ENCODE peak calls at places on chromosomes 11 and 22, in seven cellular contexts. S is H9, G is neuronal stem cell, D is IMR-90, I is trophoblast cell, Q is mesendoderm, H is mesenchymal stem cell. R is an unnamed sample.

GRCh38 chr22:39634530-39635399 is 64.2 kb downstream of the CACNA1I start:
- DNase-seq in S (no peak), G (no peak), D (peak), I (no peak), Q (peak), H (peak), R (no peak)

GRCh38 chr11:73141309-73142127 is 600 bp downstream of the FCHSD2 start:
- DNase-seq in S (peak), G (peak), D (peak), I (peak), Q (peak), H (peak), R (no peak)

GRCh38 chr11:7882860-7883259 is 48.2 kb downstream of the OR10A6 start:
- DNase-seq in S (no peak), G (no peak), D (peak), I (no peak), Q (no peak), H (no peak), R (no peak)

GRCh38 chr22:22037740-22038139 is 55.2 kb upstream of the TOP3B start:
- DNase-seq in S (no peak), G (peak), D (peak), I (no peak), Q (no peak), H (peak), R (no peak)

GRCh38 chr11:121591405-121592033 is 138.8 kb upstream of the SORL1-AS1 start:
- DNase-seq in S (peak), G (peak), D (peak), I (peak), Q (peak), H (peak), R (peak)

GRCh38 chr11:69909561-69910518 is 90.6 kb upstream of the FGF3 start:
- DNase-seq in S (no peak), G (no peak), D (no peak), I (no peak), Q (no peak), H (no peak), R (peak)

GRCh38 chr11:116421529-116422185 is 351.1 kb downstream of the BUD13 start:
- DNase-seq in S (no peak), G (no peak), D (no peak), I (no peak), Q (peak), H (no peak), R (no peak)

GRCh38 chr22:19892249-19892879 is 37.7 kb upstream of the GNB1L start:
- DNase-seq in S (no peak), G (no peak), D (peak), I (no peak), Q (no peak), H (peak), R (no peak)

GRCh38 chr11:93054881-93055280 is 85.4 kb downstream of the MTNR1B start:
- DNase-seq in S (no peak), G (no peak), D (peak), I (peak), Q (no peak), H (peak), R (no peak)

GRCh38 chr11:46918087-46918751 is at the start of gene LRP4:
- DNase-seq in S (peak), G (no peak), D (no peak), I (no peak), Q (peak), H (peak), R (no peak)

GRCh38 chr11:9015677-9016076 is 11.9 kb upstream of the NRIP3 start:
- DNase-seq in S (peak), G (peak), D (peak), I (peak), Q (peak), H (peak), R (peak)

GRCh38 chr22:17802822-17803221 is 28.6 kb upstream of the BID start:
- DNase-seq in S (no peak), G (no peak), D (peak), I (no peak), Q (no peak), H (no peak), R (no peak)

GRCh38 chr11:64900263-64900678 is 16.7 kb downstream of the ATG2A start:
- DNase-seq in S (no peak), G (no peak), D (peak), I (no peak), Q (no peak), H (no peak), R (no peak)

GRCh38 chr11:77019976-77020591 is 14.1 kb upstream of the B3GNT6 start:
- DNase-seq in S (no peak), G (no peak), D (peak), I (no peak), Q (no peak), H (peak), R (no peak)

GRCh38 chr11:104529916-104530315 is 366.0 kb upstream of the PDGFD start:
- DNase-seq in S (no peak), G (no peak), D (no peak), I (no peak), Q (no peak), H (no peak), R (no peak)

GRCh38 chr11:13140028-13140870 is 131.1 kb downstream of the RASSF10 start:
- DNase-seq in S (no peak), G (no peak), D (peak), I (no peak), Q (no peak), H (peak), R (no peak)

GRCh38 chr22:41576877-41577276 is 12.8 kb downstream of the PMM1 start:
- DNase-seq in S (peak), G (peak), D (peak), I (peak), Q (peak), H (peak), R (no peak)

GRCh38 chr11:11968511-11969280 is 39.7 kb downstream of the DKK3 start:
- DNase-seq in S (no peak), G (no peak), D (peak), I (no peak), Q (no peak), H (no peak), R (no peak)

GRCh38 chr11:108961095-108961494 is 296.2 kb downstream of the DDX10 start:
- DNase-seq in S (no peak), G (no peak), D (no peak), I (no peak), Q (no peak), H (peak), R (no peak)

GRCh38 chr11:16880184-16880583 is 134.0 kb downstream of the PLEKHA7 start:
- DNase-seq in S (no peak), G (no peak), D (no peak), I (no peak), Q (no peak), H (no peak), R (no peak)

GRCh38 chr11:10920205-10920604 is 62.4 kb upstream of the ZBED5 start:
- DNase-seq in S (no peak), G (no peak), D (peak), I (no peak), Q (no peak), H (peak), R (no peak)

GRCh38 chr11:47329431-47329993 is 23.0 kb downstream of the MYBPC3 start:
- DNase-seq in S (no peak), G (no peak), D (no peak), I (no peak), Q (no peak), H (no peak), R (no peak)

GRCh38 chr11:68266121-68266891 is 5.5 kb downstream of the C11orf24 start:
- DNase-seq in S (peak), G (no peak), D (no peak), I (no peak), Q (no peak), H (no peak), R (no peak)

GRCh38 chr11:9914064-9914463 is 250.2 kb downstream of the SWAP70 start:
- DNase-seq in S (no peak), G (no peak), D (no peak), I (no peak), Q (no peak), H (no peak), R (no peak)

GRCh38 chr11:64100345-64100744 is 64.6 kb downstream of the FLRT1 start:
- DNase-seq in S (peak), G (no peak), D (no peak), I (no peak), Q (peak), H (no peak), R (no peak)

GRCh38 chr11:31786996-31787685 is 24.0 kb downstream of the PAX6 start:
- DNase-seq in S (no peak), G (no peak), D (no peak), I (no peak), Q (no peak), H (no peak), R (no peak)

GRCh38 chr11:32433249-32434115 is 1.9 kb downstream of the WT1 start:
- DNase-seq in S (no peak), G (no peak), D (no peak), I (no peak), Q (no peak), H (no peak), R (no peak)

GRCh38 chr11:16909375-16910035 is 104.7 kb downstream of the PLEKHA7 start:
- DNase-seq in S (no peak), G (no peak), D (no peak), I (no peak), Q (no peak), H (no peak), R (no peak)

GRCh38 chr11:34323601-34324000 is 34.2 kb downstream of the ABTB2 start:
- DNase-seq in S (no peak), G (no peak), D (no peak), I (no peak), Q (no peak), H (no peak), R (no peak)

GRCh38 chr22:38126928-38127668 is 16.6 kb upstream of the BAIAP2L2 start:
- DNase-seq in S (no peak), G (no peak), D (no peak), I (no peak), Q (no peak), H (no peak), R (no peak)

GRCh38 chr11:128187829-128188228 is 399.5 kb downstream of the ETS1 start:
- DNase-seq in S (no peak), G (no peak), D (peak), I (no peak), Q (no peak), H (no peak), R (no peak)

GRCh38 chr11:16778286-16778685 is 39.8 kb downstream of the C11orf58 start:
- DNase-seq in S (no peak), G (no peak), D (no peak), I (no peak), Q (no peak), H (no peak), R (no peak)

GRCh38 chr11:15649371-15650104 is 534.8 kb downstream of the INSC start:
- DNase-seq in S (no peak), G (no peak), D (peak), I (no peak), Q (no peak), H (peak), R (no peak)

GRCh38 chr11:64916040-64916847 is 765 bp downstream of the ATG2A start:
- DNase-seq in S (peak), G (no peak), D (peak), I (peak), Q (peak), H (peak), R (no peak)

GRCh38 chr11:118092907-118093571 is 6.3 kb upstream of the SMIM35 start:
- DNase-seq in S (no peak), G (peak), D (no peak), I (no peak), Q (no peak), H (no peak), R (no peak)

GRCh38 chr11:27217948-27218410 is 145.0 kb downstream of the CCDC34 start:
- DNase-seq in S (no peak), G (no peak), D (peak), I (peak), Q (no peak), H (peak), R (peak)

GRCh38 chr11:111520565-111520964 is 6.0 kb downstream of the HOATZ start:
- DNase-seq in S (no peak), G (no peak), D (peak), I (no peak), Q (no peak), H (no peak), R (no peak)

GRCh38 chr11:1484716-1485503 is 1.7 kb downstream of the MOB2 start:
- DNase-seq in S (no peak), G (no peak), D (no peak), I (no peak), Q (no peak), H (no peak), R (no peak)

GRCh38 chr11:22416462-22416861 is 78.3 kb downstream of the SLC17A6 start:
- DNase-seq in S (no peak), G (no peak), D (no peak), I (no peak), Q (no peak), H (no peak), R (no peak)

GRCh38 chr11:79227732-79228416 is 213.0 kb downstream of the TENM4 start:
- DNase-seq in S (no peak), G (no peak), D (no peak), I (no peak), Q (peak), H (no peak), R (no peak)
- H3K4ac ChIP-seq in S (no peak), G (no peak), D (no peak), I (no peak), Q (no peak), H (no peak), R (no peak)

GRCh38 chr11:131592734-131593133 is 222.3 kb downstream of the NTM start:
- DNase-seq in S (no peak), G (no peak), D (no peak), I (no peak), Q (no peak), H (no peak), R (no peak)
- H3K4ac ChIP-seq in S (no peak), G (no peak), D (no peak), I (no peak), Q (no peak), H (no peak), R (no peak)

DNA sequence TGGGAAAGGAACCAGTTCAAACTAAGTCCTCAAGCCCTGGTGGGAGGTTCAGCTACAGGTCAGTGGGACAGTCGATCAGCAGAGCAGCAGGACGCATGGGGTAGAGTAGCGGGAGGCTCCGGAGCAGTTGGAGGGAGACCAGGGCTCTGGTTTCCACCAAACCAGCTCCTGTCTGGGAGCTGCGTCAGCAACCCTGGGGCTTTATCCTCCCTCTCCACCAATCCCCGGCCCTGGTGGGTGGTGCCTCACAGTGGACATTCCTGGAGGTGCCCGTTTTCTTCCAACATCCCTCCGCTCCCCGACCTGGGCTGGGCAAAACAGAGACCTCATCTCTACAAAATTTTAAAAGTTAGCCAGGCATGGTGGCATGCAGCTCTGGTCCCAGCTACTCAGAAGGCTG is 32.4 kb downstream of the ZNF195 start:
- DNase-seq in S (no peak), G (no peak), D (no peak), I (no peak), Q (no peak), H (no peak), R (no peak)
- H3K4ac ChIP-seq in S (no peak), G (no peak), D (no peak), I (no peak), Q (no peak), H (no peak), R (no peak)

DNA sequence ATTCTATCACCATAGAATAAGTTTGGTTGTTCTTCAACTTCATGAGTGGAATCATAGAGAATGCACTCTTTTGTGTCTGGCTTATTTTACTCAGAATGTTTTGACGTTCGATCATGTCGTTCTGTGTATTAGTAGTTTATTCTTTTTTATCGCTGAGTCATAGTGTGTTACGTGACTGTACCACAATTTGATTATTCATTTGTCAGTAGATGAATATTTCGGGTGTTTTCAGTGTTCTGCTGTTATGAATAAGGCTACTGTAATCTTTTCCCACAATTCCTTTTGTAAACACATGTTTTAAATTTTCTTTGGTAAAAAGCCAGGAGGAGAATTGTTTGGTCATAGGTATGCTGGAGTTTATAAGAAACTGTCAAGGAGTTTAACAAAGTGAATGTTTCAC is 279.9 kb upstream of the B3GAT1 start:
- DNase-seq in S (no peak), G (no peak), D (peak), I (no peak), Q (no peak), H (no peak), R (no peak)
- H3K4ac ChIP-seq in S (no peak), G (no peak), D (no peak), I (no peak), Q (no peak), H (no peak), R (no peak)

DNA sequence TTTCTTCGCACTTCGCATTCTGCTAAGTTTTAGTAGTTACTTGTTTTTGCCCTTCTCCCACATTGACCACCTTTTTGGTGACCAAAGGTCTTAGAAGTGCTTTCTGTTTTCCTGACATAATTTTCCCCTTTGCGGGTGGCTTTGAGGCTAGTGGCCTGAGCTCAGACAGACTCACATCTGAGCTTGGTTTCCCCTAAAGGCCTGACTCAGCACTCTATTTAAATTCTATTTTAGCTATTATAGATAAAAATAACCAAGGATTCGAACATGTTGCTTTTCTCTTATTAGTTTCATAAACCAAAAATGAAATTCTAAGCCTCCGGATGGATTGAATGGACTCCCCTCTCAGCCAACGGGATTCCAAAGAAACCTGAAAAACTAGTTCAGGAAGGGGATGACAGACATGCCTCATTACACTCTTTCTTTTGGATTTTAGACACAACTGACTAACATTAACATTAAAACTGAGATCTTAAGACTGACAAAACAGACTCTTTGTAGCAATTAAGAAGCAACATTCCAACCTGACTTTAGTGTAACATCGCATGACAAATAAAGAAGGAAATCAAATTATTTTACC is 258.5 kb downstream of the LUZP2 start:
- DNase-seq in S (no peak), G (no peak), D (no peak), I (peak), Q (no peak), H (no peak), R (no peak)
- H3K4ac ChIP-seq in S (no peak), G (no peak), D (no peak), I (no peak), Q (no peak), H (no peak), R (no peak)

DNA sequence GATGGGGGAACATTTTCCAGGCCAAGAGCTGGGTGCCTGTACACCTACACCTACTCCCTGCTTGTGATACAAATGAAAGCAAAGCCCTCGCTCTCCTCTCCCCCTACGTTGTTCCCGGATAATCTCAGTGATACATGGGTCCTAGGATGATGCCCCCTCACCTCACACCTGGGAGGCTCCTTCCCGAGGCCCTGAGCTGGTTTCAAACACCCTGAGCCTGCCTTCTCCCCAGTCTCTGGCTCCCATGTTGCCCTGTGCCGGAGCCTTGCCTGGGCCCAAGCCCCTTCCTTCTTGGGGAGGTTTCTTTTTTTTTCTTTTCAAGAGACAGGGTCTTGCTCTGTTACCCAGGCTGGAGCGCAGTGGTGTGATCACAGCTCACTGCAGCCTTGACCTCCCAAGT is 23.3 kb downstream of the TRMU start:
- DNase-seq in S (no peak), G (no peak), D (no peak), I (no peak), Q (no peak), H (no peak), R (no peak)
- H3K4ac ChIP-seq in S (no peak), G (no peak), D (no peak), I (no peak), Q (no peak), H (no peak), R (no peak)

GRCh38 chr22:25923952-25924351 is 182.0 kb downstream of the MYO18B start:
- DNase-seq in S (no peak), G (no peak), D (no peak), I (no peak), Q (no peak), H (no peak), R (no peak)

GRCh38 chr22:25922141-25922540 is 180.2 kb downstream of the MYO18B start:
- DNase-seq in S (no peak), G (no peak), D (no peak), I (no peak), Q (no peak), H (no peak), R (no peak)

DNA sequence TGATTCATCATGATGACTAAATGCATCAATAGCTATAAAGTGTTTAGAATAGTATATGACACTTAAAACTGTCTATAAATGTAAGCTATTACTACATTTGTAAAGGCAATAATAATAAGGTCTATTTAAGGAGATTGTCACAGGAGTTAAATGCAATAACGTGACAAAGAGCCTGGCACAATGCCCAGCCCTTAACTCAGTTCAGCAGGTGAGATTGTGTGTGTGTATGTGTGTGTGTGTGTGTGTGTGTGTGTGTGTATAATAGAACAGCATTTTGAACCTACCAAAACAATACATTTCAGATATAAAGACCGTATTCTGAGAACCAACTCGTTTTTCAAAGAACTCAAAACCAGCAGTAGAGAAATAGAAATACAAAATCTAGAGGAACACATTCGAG is 177.5 kb downstream of the MYO18B start:
- DNase-seq in S (no peak), G (no peak), D (no peak), I (no peak), Q (no peak), H (no peak), R (no peak)
- H3K4ac ChIP-seq in S (no peak), G (no peak), D (no peak), I (no peak), Q (no peak), H (no peak), R (no peak)

R was measured in H1.